ENCODE peak calls at places on chromosomes 4 and X, in ten cellular contexts. One of them, this sample, is unnamed.

GRCh38 chrX:135396109-135396508 is 25.6 kb upstream of the SMIM10L2A start:
- DNase-seq in hepatocyte: no peak
- DNase-seq in NCI-H1105 treated with DMSO at 0.1 percent for 48 hours: no peak
- DNase-seq in stimulated activated CD8-positive, alpha-beta memory T cell treated with anti-CD3 and anti-CD28 coated beads, Interleukin-15, amount 100 ng/mL, for 48 hours: no peak
- DNase-seq in AG08396: no peak
- DNase-seq in amniotic epithelial cell: no peak
- DNase-seq in non-pigmented ciliary epithelial cell: no peak
- DNase-seq in adipocyte: no peak
- DNase-seq in GM03348: no peak
- DNase-seq in OCI-LY7: no peak
- DNase-seq in this sample: no peak

GRCh38 chr4:48649505-48649904 is 130.6 kb downstream of the FRYL start:
- DNase-seq in hepatocyte: no peak
- DNase-seq in NCI-H1105 treated with DMSO at 0.1 percent for 48 hours: no peak
- DNase-seq in stimulated activated CD8-positive, alpha-beta memory T cell treated with anti-CD3 and anti-CD28 coated beads, Interleukin-15, amount 100 ng/mL, for 48 hours: no peak
- DNase-seq in AG08396: no peak
- DNase-seq in amniotic epithelial cell: no peak
- DNase-seq in non-pigmented ciliary epithelial cell: no peak
- DNase-seq in adipocyte: no peak
- DNase-seq in GM03348: no peak
- DNase-seq in OCI-LY7: no peak
- DNase-seq in this sample: no peak

GRCh38 chr4:74789518-74789917 is 4.8 kb downstream of the BTC start:
- DNase-seq in hepatocyte: no peak
- DNase-seq in NCI-H1105 treated with DMSO at 0.1 percent for 48 hours: no peak
- DNase-seq in stimulated activated CD8-positive, alpha-beta memory T cell treated with anti-CD3 and anti-CD28 coated beads, Interleukin-15, amount 100 ng/mL, for 48 hours: no peak
- DNase-seq in AG08396: no peak
- DNase-seq in amniotic epithelial cell: no peak
- DNase-seq in non-pigmented ciliary epithelial cell: no peak
- DNase-seq in adipocyte: no peak
- DNase-seq in GM03348: no peak
- DNase-seq in OCI-LY7: no peak
- DNase-seq in this sample: no peak

GRCh38 chr4:97656034-97656720 is 487.1 kb downstream of the STPG2 start:
- DNase-seq in hepatocyte: peak
- DNase-seq in NCI-H1105 treated with DMSO at 0.1 percent for 48 hours: no peak
- DNase-seq in stimulated activated CD8-positive, alpha-beta memory T cell treated with anti-CD3 and anti-CD28 coated beads, Interleukin-15, amount 100 ng/mL, for 48 hours: no peak
- DNase-seq in AG08396: no peak
- DNase-seq in amniotic epithelial cell: peak
- DNase-seq in non-pigmented ciliary epithelial cell: peak
- DNase-seq in adipocyte: peak
- DNase-seq in GM03348: no peak
- DNase-seq in OCI-LY7: no peak
- DNase-seq in this sample: no peak

GRCh38 chr4:80007745-80008149 is 65.3 kb downstream of the ANTXR2 start:
- DNase-seq in hepatocyte: no peak
- DNase-seq in NCI-H1105 treated with DMSO at 0.1 percent for 48 hours: no peak
- DNase-seq in stimulated activated CD8-positive, alpha-beta memory T cell treated with anti-CD3 and anti-CD28 coated beads, Interleukin-15, amount 100 ng/mL, for 48 hours: no peak
- DNase-seq in AG08396: no peak
- DNase-seq in amniotic epithelial cell: no peak
- DNase-seq in non-pigmented ciliary epithelial cell: no peak
- DNase-seq in adipocyte: no peak
- DNase-seq in GM03348: no peak
- DNase-seq in OCI-LY7: no peak
- DNase-seq in this sample: no peak

GRCh38 chr4:16225139-16225538 is 1.1 kb downstream of the TAPT1 start:
- DNase-seq in hepatocyte: no peak
- DNase-seq in NCI-H1105 treated with DMSO at 0.1 percent for 48 hours: no peak
- DNase-seq in stimulated activated CD8-positive, alpha-beta memory T cell treated with anti-CD3 and anti-CD28 coated beads, Interleukin-15, amount 100 ng/mL, for 48 hours: no peak
- DNase-seq in AG08396: peak
- DNase-seq in amniotic epithelial cell: peak
- DNase-seq in non-pigmented ciliary epithelial cell: no peak
- DNase-seq in adipocyte: peak
- DNase-seq in GM03348: peak
- DNase-seq in OCI-LY7: peak
- DNase-seq in this sample: no peak

GRCh38 chr4:3879681-3880594 is 113.8 kb downstream of the ADRA2C start:
- DNase-seq in hepatocyte: peak
- DNase-seq in NCI-H1105 treated with DMSO at 0.1 percent for 48 hours: no peak
- DNase-seq in stimulated activated CD8-positive, alpha-beta memory T cell treated with anti-CD3 and anti-CD28 coated beads, Interleukin-15, amount 100 ng/mL, for 48 hours: no peak
- DNase-seq in AG08396: no peak
- DNase-seq in amniotic epithelial cell: no peak
- DNase-seq in non-pigmented ciliary epithelial cell: no peak
- DNase-seq in adipocyte: no peak
- DNase-seq in GM03348: peak
- DNase-seq in OCI-LY7: no peak
- DNase-seq in this sample: no peak

GRCh38 chrX:140701480-140701879 is 8.1 kb upstream of the LINC00632 start:
- DNase-seq in hepatocyte: peak
- DNase-seq in NCI-H1105 treated with DMSO at 0.1 percent for 48 hours: peak
- DNase-seq in stimulated activated CD8-positive, alpha-beta memory T cell treated with anti-CD3 and anti-CD28 coated beads, Interleukin-15, amount 100 ng/mL, for 48 hours: no peak
- DNase-seq in AG08396: no peak
- DNase-seq in amniotic epithelial cell: peak
- DNase-seq in non-pigmented ciliary epithelial cell: no peak
- DNase-seq in adipocyte: peak
- DNase-seq in GM03348: peak
- DNase-seq in OCI-LY7: no peak
- DNase-seq in this sample: peak

GRCh38 chrX:151359931-151360871 is 36.8 kb upstream of the VMA21 start:
- DNase-seq in hepatocyte: peak
- DNase-seq in NCI-H1105 treated with DMSO at 0.1 percent for 48 hours: peak
- DNase-seq in stimulated activated CD8-positive, alpha-beta memory T cell treated with anti-CD3 and anti-CD28 coated beads, Interleukin-15, amount 100 ng/mL, for 48 hours: peak
- DNase-seq in AG08396: peak
- DNase-seq in amniotic epithelial cell: no peak
- DNase-seq in non-pigmented ciliary epithelial cell: no peak
- DNase-seq in adipocyte: peak
- DNase-seq in GM03348: peak
- DNase-seq in OCI-LY7: peak
- DNase-seq in this sample: peak

GRCh38 chr4:70583952-70584834 is 7.9 kb upstream of the AMBN start:
- DNase-seq in hepatocyte: peak
- DNase-seq in NCI-H1105 treated with DMSO at 0.1 percent for 48 hours: peak
- DNase-seq in stimulated activated CD8-positive, alpha-beta memory T cell treated with anti-CD3 and anti-CD28 coated beads, Interleukin-15, amount 100 ng/mL, for 48 hours: no peak
- DNase-seq in AG08396: no peak
- DNase-seq in amniotic epithelial cell: no peak
- DNase-seq in non-pigmented ciliary epithelial cell: no peak
- DNase-seq in adipocyte: no peak
- DNase-seq in GM03348: no peak
- DNase-seq in OCI-LY7: no peak
- DNase-seq in this sample: peak

GRCh38 chrX:11435568-11435967 is 142.4 kb downstream of the AMELX start:
- DNase-seq in hepatocyte: no peak
- DNase-seq in NCI-H1105 treated with DMSO at 0.1 percent for 48 hours: no peak
- DNase-seq in stimulated activated CD8-positive, alpha-beta memory T cell treated with anti-CD3 and anti-CD28 coated beads, Interleukin-15, amount 100 ng/mL, for 48 hours: no peak
- DNase-seq in AG08396: no peak
- DNase-seq in amniotic epithelial cell: peak
- DNase-seq in non-pigmented ciliary epithelial cell: no peak
- DNase-seq in adipocyte: peak
- DNase-seq in GM03348: peak
- DNase-seq in OCI-LY7: no peak
- DNase-seq in this sample: no peak

GRCh38 chr4:13698296-13698695 is 70.8 kb upstream of the BOD1L1 start:
- DNase-seq in hepatocyte: no peak
- DNase-seq in NCI-H1105 treated with DMSO at 0.1 percent for 48 hours: no peak
- DNase-seq in stimulated activated CD8-positive, alpha-beta memory T cell treated with anti-CD3 and anti-CD28 coated beads, Interleukin-15, amount 100 ng/mL, for 48 hours: no peak
- DNase-seq in AG08396: no peak
- DNase-seq in amniotic epithelial cell: no peak
- DNase-seq in non-pigmented ciliary epithelial cell: no peak
- DNase-seq in adipocyte: no peak
- DNase-seq in GM03348: no peak
- DNase-seq in OCI-LY7: no peak
- DNase-seq in this sample: no peak

GRCh38 chrX:112644713-112645112 is 35.0 kb downstream of the LHFPL1 start:
- DNase-seq in hepatocyte: no peak
- DNase-seq in NCI-H1105 treated with DMSO at 0.1 percent for 48 hours: no peak
- DNase-seq in stimulated activated CD8-positive, alpha-beta memory T cell treated with anti-CD3 and anti-CD28 coated beads, Interleukin-15, amount 100 ng/mL, for 48 hours: no peak
- DNase-seq in AG08396: no peak
- DNase-seq in amniotic epithelial cell: no peak
- DNase-seq in non-pigmented ciliary epithelial cell: no peak
- DNase-seq in adipocyte: no peak
- DNase-seq in GM03348: no peak
- DNase-seq in OCI-LY7: no peak
- DNase-seq in this sample: no peak

GRCh38 chr4:38193464-38193863 is 233.3 kb downstream of the PTTG2 start:
- DNase-seq in hepatocyte: no peak
- DNase-seq in NCI-H1105 treated with DMSO at 0.1 percent for 48 hours: no peak
- DNase-seq in stimulated activated CD8-positive, alpha-beta memory T cell treated with anti-CD3 and anti-CD28 coated beads, Interleukin-15, amount 100 ng/mL, for 48 hours: no peak
- DNase-seq in AG08396: no peak
- DNase-seq in amniotic epithelial cell: peak
- DNase-seq in non-pigmented ciliary epithelial cell: no peak
- DNase-seq in adipocyte: peak
- DNase-seq in GM03348: no peak
- DNase-seq in OCI-LY7: no peak
- DNase-seq in this sample: no peak

GRCh38 chrX:107552976-107553375 is 75.3 kb upstream of the PRPS1 start:
- DNase-seq in hepatocyte: no peak
- DNase-seq in NCI-H1105 treated with DMSO at 0.1 percent for 48 hours: no peak
- DNase-seq in stimulated activated CD8-positive, alpha-beta memory T cell treated with anti-CD3 and anti-CD28 coated beads, Interleukin-15, amount 100 ng/mL, for 48 hours: no peak
- DNase-seq in AG08396: no peak
- DNase-seq in amniotic epithelial cell: peak
- DNase-seq in non-pigmented ciliary epithelial cell: no peak
- DNase-seq in adipocyte: no peak
- DNase-seq in GM03348: peak
- DNase-seq in OCI-LY7: no peak
- DNase-seq in this sample: no peak

GRCh38 chrX:132401935-132402334 is 86.9 kb downstream of the MBNL3 start:
- DNase-seq in hepatocyte: no peak
- DNase-seq in NCI-H1105 treated with DMSO at 0.1 percent for 48 hours: no peak
- DNase-seq in stimulated activated CD8-positive, alpha-beta memory T cell treated with anti-CD3 and anti-CD28 coated beads, Interleukin-15, amount 100 ng/mL, for 48 hours: no peak
- DNase-seq in AG08396: no peak
- DNase-seq in amniotic epithelial cell: peak
- DNase-seq in non-pigmented ciliary epithelial cell: no peak
- DNase-seq in adipocyte: no peak
- DNase-seq in GM03348: no peak
- DNase-seq in OCI-LY7: no peak
- DNase-seq in this sample: no peak

GRCh38 chr4:24988776-24989175 is 42.0 kb downstream of the LGI2 start:
- DNase-seq in hepatocyte: peak
- DNase-seq in NCI-H1105 treated with DMSO at 0.1 percent for 48 hours: no peak
- DNase-seq in stimulated activated CD8-positive, alpha-beta memory T cell treated with anti-CD3 and anti-CD28 coated beads, Interleukin-15, amount 100 ng/mL, for 48 hours: no peak
- DNase-seq in AG08396: peak
- DNase-seq in amniotic epithelial cell: peak
- DNase-seq in non-pigmented ciliary epithelial cell: no peak
- DNase-seq in adipocyte: peak
- DNase-seq in GM03348: peak
- DNase-seq in OCI-LY7: no peak
- DNase-seq in this sample: no peak

GRCh38 chrX:43971966-43972961 is 926 bp downstream of the NDP start:
- DNase-seq in hepatocyte: peak
- DNase-seq in NCI-H1105 treated with DMSO at 0.1 percent for 48 hours: peak
- DNase-seq in stimulated activated CD8-positive, alpha-beta memory T cell treated with anti-CD3 and anti-CD28 coated beads, Interleukin-15, amount 100 ng/mL, for 48 hours: no peak
- DNase-seq in AG08396: no peak
- DNase-seq in amniotic epithelial cell: peak
- DNase-seq in non-pigmented ciliary epithelial cell: no peak
- DNase-seq in adipocyte: peak
- DNase-seq in GM03348: no peak
- DNase-seq in OCI-LY7: no peak
- DNase-seq in this sample: peak

GRCh38 chrX:1138476-1138875 is 74.0 kb downstream of the CRLF2 start:
- DNase-seq in hepatocyte: no peak
- DNase-seq in NCI-H1105 treated with DMSO at 0.1 percent for 48 hours: no peak
- DNase-seq in stimulated activated CD8-positive, alpha-beta memory T cell treated with anti-CD3 and anti-CD28 coated beads, Interleukin-15, amount 100 ng/mL, for 48 hours: no peak
- DNase-seq in AG08396: no peak
- DNase-seq in amniotic epithelial cell: no peak
- DNase-seq in non-pigmented ciliary epithelial cell: no peak
- DNase-seq in adipocyte: no peak
- DNase-seq in GM03348: no peak
- DNase-seq in OCI-LY7: no peak
- DNase-seq in this sample: no peak

GRCh38 chrX:25810202-25810601 is 327.9 kb upstream of the MAGEB18 start:
- DNase-seq in hepatocyte: no peak
- DNase-seq in NCI-H1105 treated with DMSO at 0.1 percent for 48 hours: no peak
- DNase-seq in stimulated activated CD8-positive, alpha-beta memory T cell treated with anti-CD3 and anti-CD28 coated beads, Interleukin-15, amount 100 ng/mL, for 48 hours: no peak
- DNase-seq in AG08396: no peak
- DNase-seq in amniotic epithelial cell: peak
- DNase-seq in non-pigmented ciliary epithelial cell: peak
- DNase-seq in adipocyte: no peak
- DNase-seq in GM03348: no peak
- DNase-seq in OCI-LY7: no peak
- DNase-seq in this sample: no peak

GRCh38 chrX:71017396-71017939 is 50.7 kb downstream of the SNX12 start:
- DNase-seq in hepatocyte: no peak
- DNase-seq in NCI-H1105 treated with DMSO at 0.1 percent for 48 hours: no peak
- DNase-seq in stimulated activated CD8-positive, alpha-beta memory T cell treated with anti-CD3 and anti-CD28 coated beads, Interleukin-15, amount 100 ng/mL, for 48 hours: no peak
- DNase-seq in AG08396: no peak
- DNase-seq in amniotic epithelial cell: peak
- DNase-seq in non-pigmented ciliary epithelial cell: no peak
- DNase-seq in adipocyte: no peak
- DNase-seq in GM03348: no peak
- DNase-seq in OCI-LY7: no peak
- DNase-seq in this sample: no peak

GRCh38 chr4:99117876-99118693 is 26.0 kb downstream of the ADH4 start:
- DNase-seq in hepatocyte: peak
- DNase-seq in NCI-H1105 treated with DMSO at 0.1 percent for 48 hours: no peak
- DNase-seq in stimulated activated CD8-positive, alpha-beta memory T cell treated with anti-CD3 and anti-CD28 coated beads, Interleukin-15, amount 100 ng/mL, for 48 hours: no peak
- DNase-seq in AG08396: no peak
- DNase-seq in amniotic epithelial cell: peak
- DNase-seq in non-pigmented ciliary epithelial cell: no peak
- DNase-seq in adipocyte: peak
- DNase-seq in GM03348: peak
- DNase-seq in OCI-LY7: peak
- DNase-seq in this sample: no peak

GRCh38 chrX:36986231-36986630 is 21.9 kb upstream of the FAM47C start:
- DNase-seq in hepatocyte: no peak
- DNase-seq in NCI-H1105 treated with DMSO at 0.1 percent for 48 hours: no peak
- DNase-seq in stimulated activated CD8-positive, alpha-beta memory T cell treated with anti-CD3 and anti-CD28 coated beads, Interleukin-15, amount 100 ng/mL, for 48 hours: no peak
- DNase-seq in AG08396: no peak
- DNase-seq in amniotic epithelial cell: no peak
- DNase-seq in non-pigmented ciliary epithelial cell: no peak
- DNase-seq in adipocyte: peak
- DNase-seq in GM03348: no peak
- DNase-seq in OCI-LY7: no peak
- DNase-seq in this sample: no peak

GRCh38 chr4:39698424-39699009 is 581 bp downstream of the UBE2K start:
- DNase-seq in hepatocyte: peak
- DNase-seq in NCI-H1105 treated with DMSO at 0.1 percent for 48 hours: peak
- DNase-seq in stimulated activated CD8-positive, alpha-beta memory T cell treated with anti-CD3 and anti-CD28 coated beads, Interleukin-15, amount 100 ng/mL, for 48 hours: peak
- DNase-seq in AG08396: peak
- DNase-seq in amniotic epithelial cell: no peak
- DNase-seq in non-pigmented ciliary epithelial cell: no peak
- DNase-seq in adipocyte: peak
- DNase-seq in GM03348: peak
- DNase-seq in OCI-LY7: no peak
- DNase-seq in this sample: peak

GRCh38 chrX:150621652-150622051 is 53.2 kb downstream of the MTM1 start:
- DNase-seq in hepatocyte: no peak
- DNase-seq in NCI-H1105 treated with DMSO at 0.1 percent for 48 hours: no peak
- DNase-seq in stimulated activated CD8-positive, alpha-beta memory T cell treated with anti-CD3 and anti-CD28 coated beads, Interleukin-15, amount 100 ng/mL, for 48 hours: no peak
- DNase-seq in AG08396: no peak
- DNase-seq in amniotic epithelial cell: no peak
- DNase-seq in non-pigmented ciliary epithelial cell: no peak
- DNase-seq in adipocyte: no peak
- DNase-seq in GM03348: no peak
- DNase-seq in OCI-LY7: no peak
- DNase-seq in this sample: no peak

GRCh38 chr4:139735381-139736256 is 70.0 kb downstream of the MGST2 start:
- DNase-seq in hepatocyte: peak
- DNase-seq in NCI-H1105 treated with DMSO at 0.1 percent for 48 hours: no peak
- DNase-seq in stimulated activated CD8-positive, alpha-beta memory T cell treated with anti-CD3 and anti-CD28 coated beads, Interleukin-15, amount 100 ng/mL, for 48 hours: no peak
- DNase-seq in AG08396: peak
- DNase-seq in amniotic epithelial cell: peak
- DNase-seq in non-pigmented ciliary epithelial cell: no peak
- DNase-seq in adipocyte: no peak
- DNase-seq in GM03348: peak
- DNase-seq in OCI-LY7: no peak
- DNase-seq in this sample: no peak

GRCh38 chr4:41155194-41155830 is 59.0 kb downstream of the APBB2 start:
- DNase-seq in hepatocyte: peak
- DNase-seq in NCI-H1105 treated with DMSO at 0.1 percent for 48 hours: no peak
- DNase-seq in stimulated activated CD8-positive, alpha-beta memory T cell treated with anti-CD3 and anti-CD28 coated beads, Interleukin-15, amount 100 ng/mL, for 48 hours: no peak
- DNase-seq in AG08396: peak
- DNase-seq in amniotic epithelial cell: peak
- DNase-seq in non-pigmented ciliary epithelial cell: peak
- DNase-seq in adipocyte: peak
- DNase-seq in GM03348: peak
- DNase-seq in OCI-LY7: no peak
- DNase-seq in this sample: no peak

GRCh38 chrX:1390621-1391369 is 1.1 kb downstream of the SLC25A6 start:
- DNase-seq in hepatocyte: no peak
- DNase-seq in NCI-H1105 treated with DMSO at 0.1 percent for 48 hours: no peak
- DNase-seq in stimulated activated CD8-positive, alpha-beta memory T cell treated with anti-CD3 and anti-CD28 coated beads, Interleukin-15, amount 100 ng/mL, for 48 hours: no peak
- DNase-seq in AG08396: no peak
- DNase-seq in amniotic epithelial cell: no peak
- DNase-seq in non-pigmented ciliary epithelial cell: no peak
- DNase-seq in adipocyte: no peak
- DNase-seq in GM03348: no peak
- DNase-seq in OCI-LY7: no peak
- DNase-seq in this sample: no peak